ENCODE peak calls at places on chromosomes 13 and 19, in seven cellular contexts. S is ascending aorta; V is A673; Q is SJSA1; B is neural progenitor cell; A is colonic mucosa; R is effector memory CD4-positive, alpha-beta T cell. C is an unnamed sample. For H3K9me3, H3K4me1 and H3K36me3, the result is how much of the 10 kb centered on the place peaks cover.

GRCh38 chr13:74052402-74052928 is 81.7 kb downstream of the KLF12 start:
- DNase-seq in S (no peak), V (no peak), Q (no peak), B (no peak), A (no peak), R (no peak), C (no peak)

GRCh38 chr13:109700176-109700575 is 86.2 kb downstream of the IRS2 start:
- DNase-seq in S (peak), V (peak), Q (peak), B (no peak), A (peak), R (no peak), C (no peak)

GRCh38 chr13:37313383-37313782 is 207.9 kb upstream of the CSNK1A1L start:
- DNase-seq in S (no peak), V (no peak), Q (no peak), B (no peak), A (no peak), R (no peak), C (no peak)

GRCh38 chr19:32404939-32405430 is 585 bp upstream of the DPY19L3 start:
- DNase-seq in S (no peak), V (peak), Q (peak), B (peak), A (peak), R (no peak), C (peak)

GRCh38 chr19:46514589-46515289 is 19.1 kb upstream of the PNMA8B start:
- DNase-seq in S (no peak), V (no peak), Q (no peak), B (peak), A (no peak), R (no peak), C (no peak)

GRCh38 chr13:90403330-90404082 is 944.0 kb upstream of the MIR17HG start:
- DNase-seq in S (no peak), V (no peak), Q (no peak), B (no peak), A (no peak), R (no peak), C (no peak)

GRCh38 chr19:13873776-13874515 is 3.0 kb upstream of the NANOS3 start:
- DNase-seq in S (no peak), V (no peak), Q (no peak), B (no peak), A (no peak), R (no peak), C (no peak)

GRCh38 chr13:41568990-41569387 is 111.6 kb downstream of the RGCC start:
- DNase-seq in S (no peak), V (no peak), Q (no peak), B (no peak), A (no peak), R (no peak), C (no peak)

GRCh38 chr13:21837841-21838551 is 167.1 kb downstream of the FGF9 start:
- DNase-seq in S (no peak), V (no peak), Q (peak), B (no peak), A (peak), R (no peak), C (no peak)

GRCh38 chr13:48559638-48560320 is 26.9 kb upstream of the RCBTB2 start:
- DNase-seq in S (no peak), V (no peak), Q (no peak), B (no peak), A (no peak), R (no peak), C (no peak)

GRCh38 chr19:55720801-55721200 is 17.4 kb downstream of the NLRP9 start:
- DNase-seq in S (no peak), V (no peak), Q (no peak), B (no peak), A (no peak), R (no peak), C (no peak)

GRCh38 chr19:55720214-55720746 is 17.9 kb downstream of the NLRP9 start:
- DNase-seq in S (no peak), V (no peak), Q (no peak), B (no peak), A (no peak), R (no peak), C (peak)

DNA sequence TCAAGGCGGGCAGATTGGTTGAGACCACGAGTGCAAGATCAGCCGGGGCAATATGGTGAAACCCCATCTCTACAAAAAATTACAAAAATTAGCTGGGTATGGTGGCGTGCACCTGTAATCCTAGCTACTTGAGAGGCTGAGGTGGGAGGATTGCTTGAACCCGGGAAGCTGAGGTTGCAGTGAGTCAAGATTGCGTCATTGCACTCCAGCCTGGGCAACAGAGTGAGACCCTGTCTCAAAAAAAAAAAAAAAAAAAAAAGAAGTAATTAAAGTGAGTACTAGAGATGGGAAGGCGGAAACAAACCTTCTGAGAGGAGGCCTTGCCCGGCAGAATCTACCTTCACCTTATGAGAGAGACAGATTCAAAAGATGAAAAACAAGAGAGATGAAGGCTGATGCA is 14.7 kb downstream of the NLRP9 start:
- DNase-seq in S (no peak), V (no peak), Q (no peak), B (no peak), A (no peak), R (no peak), C (no peak)
- H3K9me3 ChIP-seq in S (under half), V (under half), Q (under half), B (under half), A (under half), R (under half), C (under half)

DNA sequence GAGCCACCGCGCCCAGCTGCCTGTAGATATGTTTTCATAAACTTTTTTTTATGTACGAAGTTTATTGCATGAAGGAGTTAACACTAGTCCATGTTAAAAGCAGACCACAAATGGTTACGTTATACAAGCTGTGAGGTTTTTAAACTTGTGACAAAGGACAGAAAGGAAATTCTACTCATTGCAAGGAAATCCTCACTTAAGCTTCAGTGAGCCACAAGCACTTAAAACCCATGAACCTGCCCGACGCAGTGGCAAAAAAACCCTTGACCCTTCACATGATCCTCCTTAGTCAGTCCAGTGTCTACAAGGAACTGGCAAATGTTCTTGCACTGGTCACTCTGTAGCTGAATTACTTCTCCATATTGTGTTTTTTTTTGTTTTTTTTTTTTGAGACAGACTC is 4.2 kb downstream of the MPND start:
- DNase-seq in S (no peak), V (no peak), Q (no peak), B (no peak), A (no peak), R (no peak), C (no peak)
- H3K4me1 ChIP-seq in S (under half), V (under half), Q (under half), B (under half), A (under half), R (under half), C (under half)

DNA sequence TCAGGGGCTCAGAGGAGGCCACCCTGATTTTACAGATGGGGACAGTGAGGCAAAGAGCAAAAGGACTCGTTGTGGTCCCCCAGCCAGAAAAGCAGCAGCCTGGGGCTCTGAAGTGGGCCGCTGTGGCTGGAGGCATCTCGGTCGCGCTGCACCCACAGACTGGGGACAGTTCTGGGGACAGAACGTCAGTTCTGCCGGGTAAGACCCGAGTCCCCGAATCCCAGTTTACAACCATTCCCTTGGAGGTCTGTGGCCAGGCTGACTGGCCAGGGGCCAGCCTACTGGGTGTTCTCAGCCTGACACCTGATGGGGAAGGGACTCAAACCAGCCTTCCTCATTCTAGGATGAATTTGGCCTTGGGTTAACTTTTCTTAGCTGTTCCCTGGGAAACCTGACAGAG is 14.1 kb downstream of the SUGP1 start:
- DNase-seq in S (no peak), V (no peak), Q (no peak), B (no peak), A (no peak), R (no peak), C (no peak)
- H3K36me3 ChIP-seq in S (half or more), V (under half), Q (half or more), B (under half), A (under half), R (half or more), C (half or more)

GRCh38 chr19:27889156-27889555 is 1323.8 kb downstream of the UQCRFS1 start:
- DNase-seq in S (no peak), V (no peak), Q (no peak), B (no peak), A (no peak), R (no peak), C (no peak)
- H3K9me3 ChIP-seq in S (under half), V (under half), Q (under half), B (under half), A (under half), R (under half), C (under half)

DNA sequence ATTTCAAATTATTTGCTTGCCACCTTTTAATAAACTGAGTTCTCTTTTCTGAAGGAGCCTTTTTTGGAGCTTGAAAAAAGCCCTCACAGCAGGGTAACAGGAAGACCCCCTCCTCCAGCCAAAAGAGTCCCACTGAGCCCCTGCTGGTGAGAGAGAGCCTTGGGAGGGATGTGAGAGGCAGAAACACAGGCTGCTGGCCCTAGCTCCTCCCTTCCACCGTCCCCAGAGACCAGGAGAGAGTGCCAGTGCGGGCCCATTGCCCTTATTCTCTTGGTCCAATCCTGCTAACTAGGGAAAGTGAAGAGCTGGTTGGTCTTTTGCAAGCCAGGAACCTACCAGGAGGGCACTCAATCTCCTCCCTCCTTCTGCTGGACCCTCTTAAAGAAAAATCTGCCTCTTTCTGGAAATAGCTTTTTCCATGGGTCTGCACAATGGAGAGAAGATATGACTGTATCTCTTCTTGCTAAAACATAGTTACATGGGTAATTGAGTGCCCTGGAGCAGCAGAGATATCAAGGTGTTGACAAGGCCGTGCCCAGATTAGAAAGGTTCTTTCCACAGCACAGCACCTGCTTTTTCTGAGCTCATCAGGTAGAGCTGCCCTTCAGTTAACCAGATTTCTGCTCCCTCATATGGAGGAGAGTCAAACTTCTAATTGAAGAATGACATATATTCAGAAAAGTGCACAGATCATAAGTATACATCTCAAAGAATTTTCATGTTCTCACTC is 113.9 kb downstream of the LRCH1 start:
- DNase-seq in S (no peak), V (peak), Q (no peak), B (peak), A (no peak), R (no peak), C (no peak)
- H3K4me1 ChIP-seq in S (under half), V (half or more), Q (under half), B (under half), A (under half), R (under half), C (under half)

GRCh38 chr13:98804336-98804855 is 51.9 kb upstream of the SLC15A1 start:
- DNase-seq in S (no peak), V (no peak), Q (peak), B (no peak), A (peak), R (no peak), C (peak)

GRCh38 chr13:98801626-98802418 is 49.4 kb upstream of the SLC15A1 start:
- DNase-seq in S (no peak), V (no peak), Q (peak), B (no peak), A (no peak), R (no peak), C (no peak)

GRCh38 chr13:98802999-98803666 is 50.7 kb upstream of the SLC15A1 start:
- DNase-seq in S (no peak), V (no peak), Q (peak), B (no peak), A (no peak), R (no peak), C (no peak)

GRCh38 chr13:98800078-98800477 is 47.6 kb upstream of the SLC15A1 start:
- DNase-seq in S (no peak), V (no peak), Q (peak), B (no peak), A (no peak), R (no peak), C (no peak)

GRCh38 chr13:98802548-98802947 is 50.1 kb upstream of the SLC15A1 start:
- DNase-seq in S (no peak), V (no peak), Q (no peak), B (no peak), A (no peak), R (no peak), C (peak)
- H3K36me3 ChIP-seq in S (under half), V (under half), Q (under half), B (under half), A (under half), R (half or more), C (under half)

DNA sequence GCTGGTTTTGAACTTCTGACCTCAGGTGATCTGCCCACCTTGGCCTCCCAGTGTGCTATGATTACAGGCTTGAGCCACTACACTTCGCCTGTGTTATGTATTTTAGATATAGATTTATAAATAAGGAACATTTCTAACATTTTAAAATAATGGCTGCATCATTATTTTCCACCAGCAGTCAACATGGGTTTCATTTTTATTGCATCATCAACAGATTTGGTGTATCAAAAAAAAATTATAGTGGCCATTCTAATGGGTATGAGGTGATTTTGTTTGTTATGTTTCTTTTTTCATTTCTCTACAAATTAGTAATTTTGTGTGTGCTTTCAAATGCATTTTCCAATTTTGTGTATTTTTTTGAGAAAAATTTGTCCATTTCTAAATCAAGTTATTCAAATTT is 16.2 kb upstream of the ZNF93 start:
- DNase-seq in S (no peak), V (no peak), Q (no peak), B (no peak), A (no peak), R (no peak), C (no peak)
- H3K9me3 ChIP-seq in S (under half), V (under half), Q (under half), B (half or more), A (under half), R (under half), C (under half)

DNA sequence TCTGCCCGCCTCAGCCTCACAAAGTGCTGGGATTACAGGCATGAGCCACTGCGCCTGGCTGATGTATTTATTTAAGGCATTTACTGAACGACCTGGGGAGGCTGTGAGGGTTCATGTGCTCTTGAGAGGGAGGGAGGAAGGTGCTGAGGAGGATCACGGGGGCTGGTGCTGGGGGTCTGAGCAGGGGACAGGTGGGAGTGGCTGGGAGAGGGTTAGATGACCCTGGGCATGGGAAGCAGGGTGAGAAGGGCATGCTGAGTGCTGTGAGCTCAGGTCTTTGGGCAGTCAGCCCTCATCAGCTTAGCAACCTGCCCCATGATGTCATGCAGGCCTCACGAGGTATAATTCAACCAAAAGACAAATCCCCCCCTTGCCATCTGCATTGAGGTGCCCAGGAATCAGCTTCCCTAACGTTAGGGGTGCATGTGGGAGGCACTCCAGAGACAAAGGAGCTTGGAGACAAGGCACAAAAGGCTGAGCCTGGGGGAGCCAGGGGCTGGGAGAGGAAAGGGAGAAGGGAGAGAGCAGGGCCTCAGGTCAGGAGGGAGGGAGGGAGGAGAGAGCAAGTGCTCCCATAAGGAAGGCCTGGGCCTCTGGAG is 36.4 kb downstream of the SUGP2 start:
- DNase-seq in S (no peak), V (no peak), Q (no peak), B (no peak), A (no peak), R (no peak), C (no peak)
- H3K4me1 ChIP-seq in S (under half), V (under half), Q (under half), B (under half), A (under half), R (under half), C (under half)

DNA sequence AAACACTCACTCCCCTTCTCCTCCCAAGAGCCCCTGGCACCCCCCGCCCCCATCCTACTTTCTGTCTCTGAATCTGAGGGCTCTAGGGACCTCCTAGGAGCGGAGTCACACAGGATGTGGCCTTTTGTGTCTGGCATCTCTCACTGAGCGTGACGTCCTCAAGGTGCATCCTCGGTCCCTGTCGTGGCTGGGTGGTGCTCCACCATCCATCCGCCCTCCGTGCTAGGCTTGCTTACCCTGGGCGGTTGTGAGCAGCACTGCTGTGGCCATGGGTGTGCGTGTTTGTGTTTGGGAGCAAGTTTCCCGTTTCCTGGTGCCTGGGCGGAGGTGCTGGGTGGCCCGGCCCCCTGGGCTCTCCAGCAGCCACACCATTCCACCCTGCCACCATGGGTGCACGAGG is 12.2 kb downstream of the PLEKHJ1 start:
- DNase-seq in S (no peak), V (no peak), Q (no peak), B (no peak), A (no peak), R (no peak), C (no peak)
- H3K36me3 ChIP-seq in S (half or more), V (half or more), Q (half or more), B (under half), A (under half), R (under half), C (under half)

C was measured in Peyer's patch.